ENCODE peak calls at places on chromosomes 13 and 19, in eight cellular contexts. V is omental fat pad, K is epithelial cell of esophagus, N is brain microvascular endothelial cell, F is heart right ventricle, T is upper lobe of right lung, E is PC-3, O is HFF-Myc. J is an unnamed sample.

GRCh38 chr19:20179946-20180345 is 12.9 kb downstream of the ZNF486 start:
- DNase-seq in F (no peak), V (no peak), K (peak), N (no peak), T (no peak), E (no peak), O (no peak), J (no peak)

GRCh38 chr19:11361037-11361770 is 6.0 kb downstream of the PLPPR2 start:
- DNase-seq in O (no peak), N (no peak), V (no peak), K (peak), E (no peak), F (peak), T (peak), J (peak)

GRCh38 chr13:106561551-106562170 is 6.3 kb downstream of the ARGLU1 start:
- DNase-seq in F (no peak), E (no peak), K (no peak), N (peak), O (no peak), T (no peak), V (no peak), J (no peak)

GRCh38 chr13:28322256-28322895 is 172.6 kb downstream of the FLT1 start:
- DNase-seq in E (peak), K (no peak), N (peak), O (no peak), T (no peak), V (no peak), F (no peak), J (no peak)

GRCh38 chr13:107586216-107586615 is 629.1 kb downstream of the LIG4 start:
- DNase-seq in E (no peak), T (no peak), F (no peak), V (no peak), O (no peak), K (no peak), N (no peak), J (no peak)

GRCh38 chr19:6402834-6403608 is 10.1 kb upstream of the GTF2F1 start:
- DNase-seq in E (no peak), N (peak), V (no peak), O (no peak), K (no peak), F (no peak), T (no peak), J (no peak)

GRCh38 chr13:99265162-99265822 is 7.1 kb upstream of the GPR18 start:
- DNase-seq in V (no peak), N (no peak), E (no peak), O (no peak), K (no peak), T (no peak), F (no peak), J (no peak)

GRCh38 chr13:97327071-97327470 is 104.9 kb downstream of the MBNL2 start:
- DNase-seq in F (no peak), T (no peak), N (no peak), O (no peak), E (no peak), V (no peak), K (no peak), J (no peak)

GRCh38 chr13:28394422-28394821 is 100.5 kb downstream of the FLT1 start:
- DNase-seq in V (no peak), O (no peak), N (peak), F (no peak), E (peak), K (peak), T (no peak), J (no peak)

GRCh38 chr19:53103141-53103902 is at the start of gene ZNF160:
- DNase-seq in O (peak), E (peak), V (peak), T (peak), N (peak), K (peak), F (peak), J (peak)

GRCh38 chr19:7191946-7192691 is 102.1 kb downstream of the INSR start:
- DNase-seq in E (no peak), K (no peak), N (no peak), F (no peak), O (peak), V (no peak), T (no peak), J (no peak)

GRCh38 chr19:3849092-3849491 is 19.7 kb downstream of the ZFR2 start:
- DNase-seq in V (no peak), T (no peak), K (peak), F (no peak), N (no peak), O (no peak), E (peak), J (no peak)

GRCh38 chr19:54324071-54324470 is 11.1 kb upstream of the LILRA5 start:
- DNase-seq in O (no peak), F (no peak), T (no peak), N (no peak), V (no peak), E (no peak), K (no peak), J (no peak)

GRCh38 chr13:66673401-66673800 is 556.7 kb downstream of the PCDH9 start:
- DNase-seq in O (peak), T (no peak), N (peak), K (no peak), F (no peak), V (no peak), E (no peak), J (no peak)

GRCh38 chr13:41694902-41695301 is 237.6 kb downstream of the RGCC start:
- DNase-seq in K (peak), O (peak), T (no peak), F (peak), E (peak), N (peak), V (peak), J (no peak)

GRCh38 chr13:83878691-83879410 is 3.4 kb downstream of the SLITRK1 start:
- DNase-seq in T (no peak), N (no peak), O (no peak), V (no peak), E (no peak), F (no peak), K (no peak), J (no peak)

GRCh38 chr13:46535002-46535401 is 18.0 kb upstream of the LRCH1 start:
- DNase-seq in E (no peak), V (no peak), K (no peak), N (no peak), T (no peak), O (no peak), F (no peak), J (no peak)

GRCh38 chr19:42250666-42251531 is 4.0 kb downstream of the ERF start:
- DNase-seq in V (no peak), O (no peak), N (no peak), T (peak), E (no peak), K (peak), F (peak), J (no peak)

GRCh38 chr13:113495494-113496251 is 5.2 kb upstream of the DCUN1D2 start:
- DNase-seq in E (no peak), F (no peak), N (no peak), O (no peak), K (peak), T (no peak), V (no peak), J (no peak)

GRCh38 chr19:10408511-10409291 is 5.4 kb upstream of the CDC37 start:
- DNase-seq in E (no peak), O (no peak), T (peak), V (no peak), K (no peak), N (no peak), F (no peak), J (no peak)

GRCh38 chr13:46759861-46760260 is 37.1 kb downstream of the ESD start:
- DNase-seq in N (no peak), K (peak), E (peak), V (no peak), T (no peak), F (no peak), O (no peak), J (no peak)

GRCh38 chr13:97235549-97236206 is 13.5 kb downstream of the MBNL2 start:
- DNase-seq in O (no peak), K (no peak), E (no peak), V (no peak), N (no peak), F (peak), T (no peak), J (no peak)

GRCh38 chr13:104011505-104012270 is 945.5 kb upstream of the SLC10A2 start:
- DNase-seq in O (no peak), K (no peak), F (no peak), E (peak), T (no peak), N (no peak), V (no peak), J (no peak)

GRCh38 chr13:110850006-110850405 is 64.9 kb downstream of the ANKRD10 start:
- DNase-seq in F (no peak), O (no peak), N (no peak), E (no peak), K (no peak), T (no peak), V (no peak), J (no peak)

GRCh38 chr19:50498219-50499056 is 12.6 kb downstream of the JOSD2 start:
- DNase-seq in F (no peak), T (no peak), K (no peak), O (no peak), N (no peak), V (no peak), E (no peak), J (no peak)

GRCh38 chr19:31583148-31583547 is 233.9 kb upstream of the TSHZ3 start:
- DNase-seq in K (no peak), E (no peak), O (no peak), V (no peak), T (no peak), F (no peak), N (no peak), J (no peak)

GRCh38 chr19:57786906-57787305 is 17.4 kb downstream of the ZNF586 start:
- DNase-seq in F (no peak), N (no peak), O (no peak), K (no peak), V (no peak), E (no peak), T (no peak), J (no peak)

GRCh38 chr13:23461544-23461943 is 28.0 kb upstream of the SACS start:
- DNase-seq in T (no peak), K (no peak), E (no peak), N (no peak), V (no peak), F (no peak), O (no peak), J (no peak)

GRCh38 chr13:90867336-90867683 is 480.2 kb upstream of the MIR17HG start:
- DNase-seq in O (peak), E (peak), K (peak), T (peak), V (peak), F (peak), N (peak), J (peak)

GRCh38 chr13:51916419-51916818 is 54.6 kb downstream of the CCDC70 start:
- DNase-seq in K (no peak), T (no peak), E (no peak), N (no peak), F (no peak), V (no peak), O (no peak), J (no peak)

GRCh38 chr19:30593358-30593757 is 221.2 kb downstream of the ZNF536 start:
- DNase-seq in E (no peak), F (peak), T (no peak), O (no peak), V (no peak), N (no peak), K (no peak), J (no peak)

GRCh38 chr13:20149762-20150161 is 11.1 kb downstream of the GJA3 start:
- DNase-seq in O (no peak), T (no peak), F (no peak), V (no peak), K (no peak), E (no peak), N (no peak), J (no peak)

GRCh38 chr19:45234089-45234869 is 10.9 kb downstream of the EXOC3L2 start:
- DNase-seq in O (no peak), T (no peak), K (no peak), F (no peak), N (no peak), V (no peak), E (no peak), J (peak)
- TF ChIP-seq CTCF in O (no peak), T (no peak), K (no peak), F (no peak), N (no peak), V (no peak), E (no peak), J (no peak)

GRCh38 chr19:1156830-1157615 is 17.0 kb downstream of the SBNO2 start:
- DNase-seq in N (no peak), T (peak), F (no peak), O (no peak), E (no peak), K (no peak), V (no peak), J (no peak)

GRCh38 chr19:1153891-1154730 is 20.0 kb downstream of the SBNO2 start:
- DNase-seq in E (no peak), N (no peak), V (no peak), K (no peak), T (peak), O (no peak), F (no peak), J (no peak)

GRCh38 chr19:1155352-1156304 is 18.4 kb downstream of the SBNO2 start:
- DNase-seq in F (no peak), V (no peak), N (no peak), E (no peak), O (no peak), K (no peak), T (no peak), J (no peak)

GRCh38 chr19:1156305-1156801 is 17.7 kb downstream of the SBNO2 start:
- DNase-seq in K (no peak), T (peak), O (no peak), E (no peak), V (no peak), F (no peak), N (no peak), J (no peak)

DNA sequence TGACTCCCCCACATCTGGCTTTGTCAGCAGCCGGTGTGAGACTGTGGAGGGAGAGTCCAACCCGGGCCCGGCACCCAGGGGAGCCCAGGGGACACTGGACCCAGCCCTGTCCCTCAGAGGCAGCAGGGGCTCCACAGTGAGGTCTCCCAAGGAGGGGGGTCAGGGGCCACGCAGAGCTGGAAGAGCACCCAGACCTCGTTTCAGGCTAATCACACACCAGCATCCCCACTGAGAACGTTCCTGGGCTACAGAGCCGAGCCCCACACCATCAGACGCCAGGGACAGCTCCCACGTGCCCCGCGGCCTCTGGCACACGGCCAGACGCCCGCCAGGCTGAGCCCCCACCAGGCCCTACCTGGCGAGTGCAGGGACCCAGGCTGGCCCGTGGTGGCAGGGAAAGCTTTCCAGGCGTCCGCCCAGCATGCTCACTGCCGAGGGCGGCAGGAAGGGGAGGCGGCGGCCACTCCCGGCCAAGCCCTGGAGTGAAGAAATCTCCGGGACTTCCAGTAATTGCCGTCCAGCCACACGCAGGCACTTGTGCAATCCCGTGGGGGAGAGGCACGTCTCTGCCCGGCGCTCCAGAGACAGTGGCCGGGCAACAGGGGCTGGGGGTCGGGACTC is 19.2 kb downstream of the SBNO2 start:
- DNase-seq in K (peak), T (peak), F (peak), O (no peak), V (peak), N (peak), E (no peak), J (no peak)
- TF ChIP-seq CTCF in K (no peak), T (no peak), F (no peak), O (no peak), V (no peak), N (no peak), E (no peak), J (no peak)

GRCh38 chr13:27171830-27172494 is 351 bp upstream of the USP12 start:
- DNase-seq in V (peak), F (peak), O (no peak), N (peak), T (peak), E (peak), K (peak), J (peak)

GRCh38 chr13:27170221-27170520 is 1.4 kb downstream of the USP12 start:
- DNase-seq in K (peak), O (no peak), V (no peak), F (no peak), E (peak), N (peak), T (no peak), J (no peak)

GRCh38 chr13:27171244-27171829 is at the start of gene USP12:
- DNase-seq in N (no peak), K (no peak), O (no peak), F (peak), V (no peak), E (no peak), T (peak), J (peak)

GRCh38 chr13:27168870-27169525 is 2.6 kb downstream of the USP12 start:
- DNase-seq in K (peak), E (peak), T (no peak), F (no peak), V (no peak), O (no peak), N (no peak), J (no peak)

DNA sequence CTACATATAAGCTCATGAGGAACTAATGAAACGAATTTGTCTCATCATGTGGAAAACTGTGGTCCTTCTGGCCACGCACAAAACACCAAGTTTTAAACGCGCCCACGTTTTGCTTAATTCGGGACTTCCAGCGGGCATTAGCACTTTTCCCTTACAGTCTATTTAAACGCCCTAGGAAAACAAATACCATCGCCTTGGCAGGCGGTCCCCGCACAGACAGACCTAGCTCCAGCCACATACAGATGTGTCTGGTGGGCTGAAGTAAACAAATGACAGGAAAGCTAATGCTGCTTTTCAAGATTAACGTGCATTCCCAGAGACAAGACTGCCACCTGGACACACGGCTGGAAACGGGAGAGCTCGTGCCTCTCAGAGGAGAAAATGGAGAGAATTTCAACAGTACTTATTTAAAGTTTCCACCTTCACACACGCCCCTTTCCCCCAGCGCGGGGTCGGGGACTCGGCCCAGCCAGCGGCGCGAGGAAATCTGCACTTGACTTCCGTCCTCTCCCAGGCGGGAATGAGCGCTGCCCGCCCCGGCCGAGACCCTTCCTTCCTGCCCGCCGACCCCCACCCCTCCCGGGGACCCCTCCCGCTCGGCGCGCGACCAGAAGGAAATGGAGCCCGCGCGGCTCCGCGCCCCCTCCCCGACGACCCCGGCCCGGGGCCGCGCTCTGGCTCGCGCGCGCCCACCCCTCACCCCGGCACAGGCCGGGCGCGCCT is 929 bp downstream of the USP12 start:
- DNase-seq in K (peak), O (no peak), N (no peak), E (peak), V (no peak), T (peak), F (peak), J (peak)
- TF ChIP-seq CTCF in K (no peak), O (no peak), N (no peak), E (no peak), V (no peak), T (no peak), F (no peak), J (no peak)

GRCh38 chr19:38193445-38193844 is 30.6 kb downstream of the DPF1 start:
- DNase-seq in N (no peak), O (no peak), E (no peak), K (no peak), V (no peak), T (no peak), F (no peak), J (no peak)

GRCh38 chr19:38195237-38195636 is 28.8 kb downstream of the DPF1 start:
- DNase-seq in E (no peak), O (no peak), F (no peak), K (no peak), T (no peak), N (no peak), V (no peak), J (no peak)

GRCh38 chr19:38196245-38196837 is 27.7 kb downstream of the DPF1 start:
- DNase-seq in T (no peak), K (no peak), N (no peak), O (no peak), F (no peak), V (no peak), E (no peak), J (no peak)

GRCh38 chr19:38191747-38192146 is 32.3 kb downstream of the DPF1 start:
- DNase-seq in K (no peak), V (no peak), F (no peak), T (no peak), E (no peak), O (no peak), N (no peak), J (no peak)

DNA sequence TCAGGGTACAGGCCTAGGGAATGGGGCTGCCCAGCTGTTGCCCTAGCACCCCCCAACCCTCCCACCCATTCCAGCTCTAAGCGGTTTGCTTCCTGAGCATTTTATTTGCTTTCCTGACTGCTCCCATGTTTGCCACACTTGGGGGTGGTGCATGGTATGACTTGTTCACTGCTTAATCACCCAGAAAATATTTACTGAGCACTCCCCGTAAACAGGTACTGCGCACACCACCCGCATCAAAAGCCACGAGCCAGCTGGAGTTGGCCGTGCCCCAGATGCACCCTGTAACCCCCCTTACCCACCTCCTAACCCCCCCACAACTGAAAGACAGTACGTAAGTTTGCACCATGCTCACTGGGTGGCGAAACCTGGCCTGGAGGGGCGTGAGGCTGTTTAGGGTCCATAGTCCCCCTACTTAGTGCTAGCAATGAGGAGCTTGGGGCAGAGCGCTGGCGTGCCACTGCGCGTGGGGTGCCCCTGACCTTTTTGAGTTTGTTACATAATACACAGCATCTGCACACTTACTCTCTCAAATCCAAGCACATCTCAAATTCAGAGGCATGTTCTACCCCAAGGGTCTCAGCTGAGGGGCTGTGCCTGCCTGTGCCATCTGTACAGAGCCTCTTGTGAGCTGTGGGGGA is 29.8 kb downstream of the DPF1 start:
- DNase-seq in O (no peak), E (peak), K (peak), V (no peak), N (no peak), T (no peak), F (no peak), J (no peak)
- TF ChIP-seq CTCF in O (no peak), E (no peak), K (no peak), V (no peak), N (no peak), T (no peak), F (no peak), J (no peak)

GRCh38 chr19:40393894-40394815 is 4.2 kb upstream of the HIPK4 start:
- DNase-seq in N (no peak), E (no peak), V (no peak), K (no peak), F (no peak), O (no peak), T (no peak), J (no peak)
- TF ChIP-seq CTCF in N (no peak), E (no peak), V (no peak), K (no peak), F (no peak), O (no peak), T (no peak), J (no peak)

GRCh38 chr19:9061879-9062278 is 25.0 kb upstream of the OR1M1 start:
- DNase-seq in O (no peak), V (no peak), N (no peak), F (no peak), E (peak), K (no peak), T (no peak), J (no peak)

GRCh38 chr19:9057505-9058258 is 29.2 kb upstream of the OR1M1 start:
- DNase-seq in K (no peak), N (no peak), V (no peak), T (no peak), F (no peak), O (no peak), E (no peak), J (no peak)

GRCh38 chr19:9065457-9066014 is 21.3 kb upstream of the OR1M1 start:
- DNase-seq in V (no peak), E (no peak), F (no peak), T (no peak), K (no peak), O (no peak), N (no peak), J (no peak)

GRCh38 chr19:9054768-9055167 is 32.1 kb upstream of the OR1M1 start:
- DNase-seq in T (no peak), V (no peak), O (no peak), E (peak), F (no peak), K (peak), N (no peak), J (no peak)

GRCh38 chr19:9060559-9061340 is 26.1 kb upstream of the OR1M1 start:
- DNase-seq in O (no peak), V (no peak), N (no peak), F (no peak), K (no peak), T (no peak), E (no peak), J (no peak)
- TF ChIP-seq CTCF in O (no peak), V (no peak), N (no peak), F (no peak), K (no peak), T (no peak), E (no peak), J (no peak)